ENCODE peak calls at places on chromosomes 4 and X, in nine cellular contexts. X is body of pancreas; S is lung; H is right cardiac atrium; M is lower lobe of right lung; V is naive thymus-derived CD4-positive, alpha-beta T cell; J is GM12878; R is HepG2; C is Panc1. W is an unnamed sample.
A peak's percentile ranks its signal among the peaks of the same experiment; 100 is the strongest.

GRCh38 chrX:112642349-112642748 is 37.4 kb downstream of the LHFPL1 start:
- ATAC-seq in H (peak; percentile 75), C (peak; percentile 84), S (peak; percentile 60), M (peak; percentile 68), J (peak; percentile 24), R (peak; percentile 77), V (peak; percentile 66), X (peak; percentile 66), W (peak; percentile 65)

GRCh38 chrX:154317391-154318000 is 21.9 kb downstream of the TKTL1 start:
- ATAC-seq in R (peak; percentile 74), M (no peak), S (no peak), C (peak; percentile 78), H (peak; percentile 45), V (peak; percentile 37), X (no peak), J (no peak), W (peak; percentile 31)

GRCh38 chr4:128663325-128663724 is 146.2 kb upstream of the JADE1 start:
- ATAC-seq in M (no peak), X (no peak), H (no peak), J (peak; percentile 81), S (no peak), R (no peak), V (peak; percentile 18), C (no peak), W (no peak)

GRCh38 chrX:53713987-53714579 is 27.6 kb upstream of the HUWE1 start:
- ATAC-seq in V (peak; percentile 57), S (no peak), J (peak; percentile 46), M (no peak), R (no peak), H (no peak), X (no peak), C (no peak), W (no peak)

GRCh38 chr4:86250006-86250405 is 109.8 kb downstream of the MAPK10 start:
- ATAC-seq in M (no peak), X (no peak), C (no peak), H (no peak), V (no peak), R (no peak), S (no peak), J (no peak), W (no peak)

GRCh38 chr4:185480016-185480732 is 8.6 kb upstream of the CCDC110 start:
- ATAC-seq in C (no peak), V (no peak), J (peak; percentile 61), X (no peak), S (no peak), H (peak; percentile 16), R (no peak), M (peak; percentile 57), W (no peak)

GRCh38 chrX:21398424-21398823 is 24.2 kb downstream of the CNKSR2 start:
- ATAC-seq in X (no peak), H (no peak), J (no peak), R (no peak), V (no peak), M (no peak), S (no peak), C (no peak), W (no peak)

GRCh38 chrX:151825927-151826471 is 86.7 kb upstream of the MAGEA4 start:
- ATAC-seq in R (no peak), V (no peak), M (peak; percentile 43), C (no peak), S (peak; percentile 37), X (peak; percentile 27), J (no peak), H (peak; percentile 60), W (peak; percentile 75)

GRCh38 chrX:9638871-9639270 is 126.8 kb downstream of the GPR143 start:
- ATAC-seq in M (no peak), C (no peak), X (no peak), V (no peak), H (no peak), S (no peak), J (peak; percentile 78), R (no peak), W (no peak)

GRCh38 chrX:9635368-9635767 is 130.3 kb downstream of the GPR143 start:
- ATAC-seq in C (no peak), V (no peak), X (no peak), R (no peak), M (no peak), H (peak; percentile 53), J (no peak), S (no peak), W (peak; percentile 15)

GRCh38 chrX:9635805-9636204 is 129.8 kb downstream of the GPR143 start:
- ATAC-seq in R (no peak), C (no peak), H (peak; percentile 36), S (no peak), J (no peak), X (no peak), M (no peak), V (no peak), W (peak; percentile 81)
- H3K27ac ChIP-seq in R (no peak overlapping the region), C (no peak overlapping the region), H (no peak overlapping the region), S (no peak overlapping the region), J (no peak overlapping the region), X (no peak overlapping the region), M (no peak overlapping the region), V (no peak overlapping the region), W (peak overlapping the region; percentile 71)

GRCh38 chrX:48465336-48465933 is 4.6 kb downstream of the SLC38A5 start:
- ATAC-seq in H (peak; percentile 43), M (no peak), S (peak; percentile 16), C (peak; percentile 16), X (peak; percentile 22), R (no peak), V (no peak), J (no peak), W (peak; percentile 16)

GRCh38 chrX:48468693-48469691 is 1.1 kb downstream of the SLC38A5 start:
- ATAC-seq in X (no peak), H (no peak), V (peak; percentile 64), M (no peak), S (no peak), R (peak; percentile 13), J (peak; percentile 58), C (no peak), W (no peak)

GRCh38 chrX:48468247-48468671 is 1.8 kb downstream of the SLC38A5 start:
- ATAC-seq in V (peak; percentile 65), S (no peak), M (peak; percentile 56), J (peak; percentile 85), X (peak; percentile 63), R (no peak), H (peak; percentile 67), C (no peak), W (peak; percentile 29)

GRCh38 chrX:48467331-48467761 is 2.7 kb downstream of the SLC38A5 start:
- ATAC-seq in M (peak; percentile 32), C (peak; percentile 33), H (peak; percentile 16), V (no peak), S (no peak), R (no peak), J (peak; percentile 5), X (no peak), W (no peak)

DNA sequence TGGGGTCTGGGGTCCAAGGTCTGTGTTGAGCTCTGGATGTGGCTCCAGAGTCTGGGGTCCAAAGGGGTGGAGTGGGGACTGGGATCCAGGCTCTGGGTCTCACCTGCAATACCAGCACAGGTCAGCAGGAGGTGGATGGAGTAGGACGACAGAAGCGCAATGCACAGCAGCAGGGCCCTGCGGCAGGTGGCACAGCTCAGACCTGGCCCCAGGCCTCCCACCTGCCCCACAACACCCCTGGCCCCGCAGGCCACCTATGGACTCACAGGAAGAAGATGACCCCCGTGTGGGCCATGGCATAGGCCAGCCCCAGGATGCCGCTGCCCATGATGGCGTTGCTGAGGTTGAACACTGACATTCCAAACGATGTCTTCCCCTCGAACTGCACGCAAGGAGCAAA is 3.4 kb downstream of the SLC38A5 start:
- ATAC-seq in C (no peak), S (no peak), M (no peak), V (peak; percentile 34), X (peak; percentile 59), H (no peak), R (no peak), J (peak; percentile 15), W (no peak)
- H3K4me1 ChIP-seq in C (no peaks in the 10 kb centered on the region), S (no peaks in the 10 kb centered on the region), M (no peaks in the 10 kb centered on the region), V (peaks cover 5% of the 10 kb centered on the region), X (peaks cover 33% of the 10 kb centered on the region), H (no peaks in the 10 kb centered on the region), R (peaks cover 51% of the 10 kb centered on the region), J (peaks cover 6% of the 10 kb centered on the region), W (no peaks in the 10 kb centered on the region)

GRCh38 chr4:76270776-76271175 is 19.3 kb downstream of the FAM47E start:
- ATAC-seq in X (no peak), M (no peak), R (no peak), S (no peak), H (no peak), J (no peak), C (no peak), V (no peak), W (no peak)

GRCh38 chr4:76272091-76272490 is 20.6 kb downstream of the FAM47E start:
- ATAC-seq in H (no peak), V (no peak), S (peak; percentile 58), X (no peak), J (no peak), M (peak; percentile 43), C (no peak), R (no peak), W (no peak)

GRCh38 chr4:76271248-76271647 is 19.7 kb downstream of the FAM47E start:
- ATAC-seq in V (no peak), M (no peak), J (no peak), S (no peak), H (no peak), X (no peak), C (no peak), R (no peak), W (no peak)

GRCh38 chr4:76272582-76272981 is 21.1 kb downstream of the FAM47E start:
- ATAC-seq in M (peak; percentile 28), S (no peak), R (no peak), V (no peak), X (no peak), H (no peak), C (no peak), J (no peak), W (no peak)

GRCh38 chr4:76272999-76273398 is 21.5 kb downstream of the FAM47E start:
- ATAC-seq in V (no peak), S (no peak), R (no peak), M (no peak), J (no peak), X (no peak), H (no peak), C (no peak), W (no peak)
- H3K27ac ChIP-seq in V (no peak overlapping the region), S (no peak overlapping the region), R (no peak overlapping the region), M (no peak overlapping the region), J (no peak overlapping the region), X (no peak overlapping the region), H (no peak overlapping the region), C (no peak overlapping the region), W (no peak overlapping the region)

DNA sequence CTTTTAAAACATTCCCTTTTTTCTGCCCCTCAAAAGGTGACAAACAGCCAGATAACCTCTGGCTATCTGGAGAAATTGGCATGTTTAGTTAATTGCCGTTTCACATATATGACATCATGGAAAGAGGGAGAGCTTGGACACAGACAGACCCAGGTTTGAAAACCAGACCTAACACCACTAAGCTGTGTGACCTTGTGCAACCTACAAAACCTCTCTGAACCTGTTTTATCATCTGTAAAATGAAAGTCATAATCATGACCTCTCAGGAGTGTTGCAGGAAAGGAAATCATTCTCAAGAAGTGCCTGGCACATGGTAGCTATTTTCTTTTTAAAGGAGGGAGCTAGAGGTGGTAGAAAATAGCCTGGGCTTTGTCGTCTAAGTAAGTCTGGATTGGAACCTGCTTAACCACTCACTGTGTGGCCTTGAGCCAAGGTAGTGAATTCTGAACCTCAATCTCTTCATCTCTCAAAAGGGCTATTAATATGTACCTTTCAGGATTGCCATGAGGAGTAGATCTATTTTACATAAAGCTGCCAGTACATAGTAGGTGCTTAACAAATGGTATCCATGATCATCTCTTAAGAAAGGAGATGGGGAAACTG is 363.5 kb downstream of the BCOR start:
- ATAC-seq in V (no peak), C (no peak), R (no peak), M (peak; percentile 60), J (no peak), H (no peak), X (no peak), S (no peak), W (no peak)
- H3K4me1 ChIP-seq in V (no peaks in the 10 kb centered on the region), C (peaks cover 7% of the 10 kb centered on the region), R (peaks cover 29% of the 10 kb centered on the region), M (peaks cover 18% of the 10 kb centered on the region), J (no peaks in the 10 kb centered on the region), H (peaks cover 9% of the 10 kb centered on the region), X (peaks cover 57% of the 10 kb centered on the region), S (no peaks in the 10 kb centered on the region), W (peaks cover 13% of the 10 kb centered on the region)

W was measured in gastroesophageal sphincter.